ENCODE peak calls at places on chromosome 1, in six cellular contexts. G is kidney; C is Right ventricle myocardium superior; F is NCI-H226; Q is GM03348; E is stimulated activated effector memory CD8-positive, alpha-beta T cell treated with anti-CD3 and anti-CD28 coated beads, Interleukin-12 subunit alpha, Interleukin-12 subunit beta, amount 100 ng/mL, for 72 hours. I is an unnamed sample.
A peak's percentile ranks its signal among the peaks of the same experiment; 100 is the strongest.

GRCh38 chr1:22257286-22258275 is 114.7 kb upstream of the WNT4 start:
- DNase-seq in G (peak; percentile 86), C (no peak), F (no peak), Q (no peak), E (no peak), I (no peak)

GRCh38 chr1:42844592-42845140 is 1.7 kb upstream of the ZNF691 start:
- DNase-seq in G (no peak), C (no peak), F (no peak), Q (no peak), E (no peak), I (no peak)

GRCh38 chr1:30129001-30129408 is 594.4 kb downstream of the MATN1 start:
- DNase-seq in G (no peak), C (no peak), F (no peak), Q (no peak), E (no peak), I (no peak)

GRCh38 chr1:216310776-216311175 is 112.5 kb downstream of the USH2A start:
- DNase-seq in G (no peak), C (no peak), F (no peak), Q (peak; percentile 3), E (no peak), I (no peak)

GRCh38 chr1:68339505-68339904 is 107.2 kb upstream of the WLS start:
- DNase-seq in G (no peak), C (no peak), F (no peak), Q (peak; percentile 36), E (no peak), I (no peak)

GRCh38 chr1:98030976-98031375 is 110.1 kb upstream of the DPYD start:
- DNase-seq in G (no peak), C (no peak), F (no peak), Q (no peak), E (no peak), I (no peak)

GRCh38 chr1:233368106-233368783 is 40.7 kb downstream of the MAP3K21 start:
- DNase-seq in G (no peak), C (no peak), F (peak; percentile 7), Q (peak; percentile 44), E (no peak), I (no peak)

GRCh38 chr1:30046751-30047150 is 676.6 kb downstream of the MATN1 start:
- DNase-seq in G (no peak), C (no peak), F (no peak), Q (no peak), E (no peak), I (no peak)

GRCh38 chr1:57165546-57165945 is 199.7 kb upstream of the C8B start:
- DNase-seq in G (no peak), C (no peak), F (peak; percentile 55), Q (peak; percentile 56), E (no peak), I (no peak)

I was measured in chondrocyte.